ENCODE peak calls at places on chromosome 1, in ten cellular contexts. N, U, X, J, G, Z, Y, H, E and V are unnamed samples.

GRCh38 chr1:28526886-28527285 is 21.0 kb downstream of the RCC1 start:
- DNase-seq in N (no peak), U (no peak), X (no peak), J (no peak), G (peak; percentile 87), Z (no peak), Y (no peak), H (no peak), E (no peak), V (no peak)

GRCh38 chr1:117657031-117657430 is 51.2 kb downstream of the TENT5C start:
- DNase-seq in N (peak; percentile 33), U (no peak), X (no peak), J (no peak), G (no peak), Z (no peak), Y (no peak), H (no peak), E (no peak), V (no peak)

GRCh38 chr1:178619523-178619922 is 105.5 kb upstream of the RALGPS2 start:
- DNase-seq in N (no peak), U (peak; percentile 41), X (no peak), J (no peak), G (no peak), Z (no peak), Y (no peak), H (no peak), E (no peak), V (no peak)

GRCh38 chr1:86502721-86503430 is 34.1 kb downstream of the CLCA1 start:
- DNase-seq in N (peak; percentile 18), U (peak; percentile 65), X (peak; percentile 94), J (no peak), G (no peak), Z (no peak), Y (no peak), H (no peak), E (no peak), V (no peak)

GRCh38 chr1:204108312-204109141 is 35.6 kb downstream of the SOX13 start:
- DNase-seq in N (peak; percentile 89), U (no peak), X (peak; percentile 96), J (no peak), G (no peak), Z (no peak), Y (no peak), H (no peak), E (no peak), V (no peak)

GRCh38 chr1:38860464-38860816 is 868 bp upstream of the RRAGC start:
- DNase-seq in N (peak; percentile 40), U (no peak), X (no peak), J (no peak), G (no peak), Z (no peak), Y (no peak), H (no peak), E (no peak), V (no peak)

GRCh38 chr1:155083865-155084721 is 5.5 kb downstream of the EFNA3 start:
- DNase-seq in N (peak; percentile 24), U (peak; percentile 72), X (no peak), J (no peak), G (peak; percentile 80), Z (peak; percentile 41), Y (peak; percentile 75), H (no peak), E (no peak), V (no peak)

GRCh38 chr1:227654858-227655752 is 80.0 kb downstream of the JMJD4 start:
- DNase-seq in N (peak; percentile 2), U (no peak), X (no peak), J (no peak), G (no peak), Z (no peak), Y (no peak), H (no peak), E (no peak), V (no peak)

GRCh38 chr1:164671597-164672327 is 112.8 kb downstream of the PBX1 start:
- DNase-seq in N (no peak), U (no peak), X (no peak), J (no peak), G (no peak), Z (no peak), Y (no peak), H (no peak), E (no peak), V (no peak)

DNA sequence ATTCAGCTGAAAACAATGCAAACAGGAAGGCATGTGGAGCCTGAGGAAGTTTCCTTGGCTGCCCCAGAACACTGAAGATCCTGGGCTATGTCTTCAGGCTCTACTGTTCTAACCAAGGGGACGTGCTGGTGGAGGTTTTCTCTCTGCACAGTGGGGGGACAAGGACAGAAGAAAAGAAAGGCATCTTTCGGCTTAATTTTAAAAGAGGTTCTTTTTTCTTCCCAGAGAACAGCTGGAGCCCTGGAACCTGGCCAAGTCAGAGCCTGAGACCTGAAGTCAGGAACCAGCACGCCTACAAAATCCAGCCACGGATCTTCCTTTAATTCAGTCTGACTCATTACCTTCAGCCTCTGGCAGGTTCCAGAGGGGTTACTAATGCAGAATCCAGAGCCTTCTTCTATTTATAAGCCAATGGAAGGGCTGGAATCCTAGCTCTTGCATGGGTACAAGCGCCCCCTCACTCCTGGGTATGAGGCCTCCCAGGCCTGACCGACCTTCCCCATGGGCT is 19.8 kb downstream of the CTNNBIP1 start:
- DNase-seq in N (peak; percentile 63), U (peak; percentile 22), X (peak; percentile 40), J (no peak), G (peak; percentile 58), Z (no peak), Y (no peak), H (peak; percentile 85), E (no peak), V (peak; percentile 64)
- TF ChIP-seq POLR2AphosphoS5 in N (no peak), U (no peak), X (no peak), J (no peak), G (no peak), Z (peak; percentile 38), Y (no peak), H (no peak), E (no peak), V (no peak)

GRCh38 chr1:923991-924618 is 382 bp downstream of the SAMD11 start:
- DNase-seq in N (no peak), U (no peak), X (no peak), J (no peak), G (no peak), Z (peak; percentile 67), Y (no peak), H (no peak), E (no peak), V (no peak)

GRCh38 chr1:924619-925323 is 1.0 kb downstream of the SAMD11 start:
- DNase-seq in N (peak; percentile 15), U (peak; percentile 36), X (peak; percentile 73), J (no peak), G (no peak), Z (peak; percentile 74), Y (no peak), H (no peak), E (no peak), V (peak; percentile 59)

GRCh38 chr1:921011-921837 is 2.5 kb upstream of the SAMD11 start:
- DNase-seq in N (peak; percentile 56), U (peak; percentile 72), X (peak; percentile 91), J (peak; percentile 94), G (no peak), Z (peak; percentile 92), Y (no peak), H (no peak), E (no peak), V (peak; percentile 69)

GRCh38 chr1:925532-926421 is 2.1 kb downstream of the SAMD11 start:
- DNase-seq in N (no peak), U (no peak), X (no peak), J (peak; percentile 72), G (no peak), Z (peak; percentile 82), Y (no peak), H (no peak), E (no peak), V (no peak)

DNA sequence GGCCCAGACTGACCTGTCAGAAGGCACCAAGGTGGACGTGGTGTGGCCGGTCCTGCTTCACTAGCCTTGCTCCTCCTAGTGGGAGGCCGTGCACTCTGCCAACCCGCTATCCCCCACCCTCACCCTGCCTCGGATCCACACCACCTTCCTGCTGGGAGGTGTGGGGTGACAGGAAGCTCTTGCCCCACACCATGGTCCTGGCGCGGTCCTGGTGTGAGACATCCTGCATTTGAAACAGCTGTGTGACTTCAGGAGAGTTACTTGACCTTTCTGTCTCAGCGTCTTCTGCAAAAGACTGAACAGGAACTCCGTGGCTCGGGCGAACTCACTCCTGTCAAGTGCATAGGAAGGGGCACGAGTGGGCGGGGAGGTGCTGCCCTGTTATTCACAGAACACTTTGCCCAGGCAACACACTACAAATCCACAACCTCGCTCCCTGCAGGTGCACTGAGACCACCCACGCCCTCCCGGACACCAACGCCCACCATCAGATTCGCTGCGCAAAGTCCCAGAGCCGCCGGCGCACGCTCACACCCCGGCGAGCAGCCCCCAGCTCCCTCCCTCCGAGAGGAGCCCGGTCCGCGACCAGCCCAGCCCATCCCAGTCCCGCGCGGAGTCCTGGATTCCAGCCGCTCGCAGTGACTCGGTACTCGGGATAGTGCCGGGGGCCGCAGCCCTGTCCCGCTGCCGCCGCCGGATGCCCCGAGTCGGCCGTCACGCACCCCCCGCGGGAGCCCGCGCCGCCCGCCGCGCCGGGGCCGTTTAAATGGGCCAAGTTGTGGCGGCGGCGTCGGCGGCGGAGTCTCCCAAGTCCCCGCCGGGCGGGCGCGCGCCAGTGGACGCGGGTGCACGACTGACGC is at the start of gene SAMD11:
- DNase-seq in N (peak; percentile 53), U (peak; percentile 85), X (peak; percentile 71), J (peak; percentile 86), G (peak; percentile 39), Z (peak; percentile 85), Y (no peak), H (peak; percentile 91), E (no peak), V (peak; percentile 88)
- H3K27me3 ChIP-seq in N (peaks cover 27% of the 10 kb centered on the region), U (peaks cover 100% of the 10 kb centered on the region), X (peaks cover 100% of the 10 kb centered on the region), J (peaks cover 77% of the 10 kb centered on the region), G (peaks cover 16% of the 10 kb centered on the region), Z (no peaks in the 10 kb centered on the region), Y (peaks cover 17% of the 10 kb centered on the region), H (peaks cover 26% of the 10 kb centered on the region), E (peaks cover 98% of the 10 kb centered on the region), V (no peaks in the 10 kb centered on the region)

GRCh38 chr1:27284425-27285287 is 37.3 kb upstream of the TMEM222 start:
- DNase-seq in N (peak; percentile 74), U (peak; percentile 89), X (peak; percentile 96), J (peak; percentile 87), G (peak; percentile 79), Z (peak; percentile 84), Y (peak; percentile 44), H (peak; percentile 88), E (peak; percentile 89), V (peak; percentile 91)
- H3K27ac ChIP-seq in N (no peak overlapping the region), U (no peak overlapping the region), X (peak overlapping the region; percentile 14), J (no peak overlapping the region), G (no peak overlapping the region), Z (no peak overlapping the region), Y (no peak overlapping the region), H (no peak overlapping the region), E (no peak overlapping the region), V (no peak overlapping the region)

DNA sequence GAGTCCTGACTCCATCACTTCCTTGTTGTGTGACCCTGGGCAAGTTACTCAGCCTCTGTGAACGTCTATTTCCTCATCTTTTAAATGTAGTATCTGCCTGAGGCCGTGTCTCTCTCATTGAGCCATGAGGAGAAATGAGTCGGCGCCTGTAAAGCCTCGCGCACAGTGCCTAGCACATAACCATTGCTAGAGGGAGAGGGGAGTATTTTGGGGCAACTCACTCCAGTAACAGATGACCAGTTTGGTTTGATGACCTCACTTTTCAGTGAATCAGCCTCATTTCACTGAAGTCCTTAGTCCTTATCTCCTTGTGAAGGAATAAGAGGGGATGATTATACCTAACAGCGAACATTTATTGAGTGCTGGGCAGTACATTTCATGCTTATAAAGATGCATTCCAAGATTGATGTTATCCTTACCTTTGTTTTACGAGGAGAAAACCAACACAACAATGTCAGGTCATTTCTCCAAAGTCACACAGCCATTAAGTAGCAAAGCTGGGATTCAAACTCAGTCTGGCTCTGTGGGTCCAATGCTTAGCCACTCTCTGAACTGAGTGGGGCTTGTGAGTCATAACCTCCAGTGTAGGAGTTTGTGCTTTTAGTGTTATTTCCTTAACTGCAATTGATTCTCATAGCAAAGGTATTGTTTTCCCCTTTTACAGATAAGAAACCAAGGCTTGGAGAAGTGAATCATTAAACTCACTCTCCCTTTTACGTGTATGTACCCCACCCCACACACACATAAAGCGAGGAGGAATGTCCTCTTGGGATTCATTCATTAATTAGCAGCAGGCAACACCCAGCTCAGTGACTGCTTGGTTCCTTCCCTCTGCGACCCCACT is 25.9 kb downstream of the KCNC4 start:
- DNase-seq in N (peak; percentile 86), U (no peak), X (no peak), J (peak; percentile 37), G (no peak), Z (no peak), Y (no peak), H (no peak), E (no peak), V (no peak)
- TF ChIP-seq POLR2AphosphoS5 in N (no peak), U (no peak), X (no peak), J (no peak), G (no peak), Z (no peak), Y (no peak), H (no peak), E (no peak), V (no peak)